ENCODE peak calls at places on chromosomes 3 and 15, in six cellular contexts. K is activated CD4-positive, alpha-beta T cell treated with anti-CD3 and anti-CD28 coated beads, Interleukin-2, amount 50 U/mL, for 24 hours; S is NCI-H774; A is activated naive CD4-positive, alpha-beta T cell treated with Interleukin-2 at 50 U/mL for 16 hours; D is GM12892; J is HFFc6. M is an unnamed sample.

GRCh38 chr3:149575213-149575961 is 82.4 kb downstream of the WWTR1 start:
- DNase-seq in A (no peak), D (no peak), K (no peak), J (peak), S (no peak), M (peak)

GRCh38 chr3:46604127-46604526 is 8.2 kb upstream of the FAM240A start:
- DNase-seq in J (no peak), D (no peak), K (no peak), S (no peak), A (no peak), M (no peak)

GRCh38 chr3:158072790-158073189 is 33.4 kb downstream of the SHOX2 start:
- DNase-seq in S (no peak), A (no peak), K (no peak), J (no peak), D (no peak), M (no peak)

GRCh38 chr3:109184726-109185125 is 48.2 kb downstream of the C3orf85 start:
- DNase-seq in A (no peak), D (no peak), K (no peak), S (no peak), J (no peak), M (no peak)

GRCh38 chr3:105118905-105119304 is 247.8 kb upstream of the ALCAM start:
- DNase-seq in J (peak), S (no peak), K (no peak), A (no peak), D (no peak), M (peak)

GRCh38 chr15:80669599-80670273 is 25.4 kb upstream of the ABHD17C start:
- DNase-seq in S (no peak), A (no peak), K (no peak), J (no peak), D (no peak), M (peak)

GRCh38 chr3:170862618-170863374 is 7.2 kb downstream of the RPL22L1 start:
- DNase-seq in K (no peak), A (no peak), S (no peak), D (no peak), J (no peak), M (no peak)

GRCh38 chr3:44958406-44958805 is 17.6 kb downstream of the ZDHHC3 start:
- DNase-seq in J (no peak), S (no peak), K (no peak), D (no peak), A (no peak), M (no peak)

GRCh38 chr3:32691847-32692246 is 6.9 kb downstream of the CNOT10 start:
- DNase-seq in S (no peak), A (no peak), D (no peak), K (no peak), J (no peak), M (no peak)

GRCh38 chr15:98881526-98882517 is 125.8 kb downstream of the PGPEP1L start:
- DNase-seq in S (peak), K (no peak), A (no peak), D (no peak), J (peak), M (peak)